ENCODE peak calls at places on chromosomes 7 and 10, in seven cellular contexts. One of them, this sample, is unnamed.

GRCh38 chr7:66374141-66374540 is 169.0 kb downstream of the TPST1 start:
- DNase-seq in cardiac fibroblast: no peak
- DNase-seq in bronchial epithelial cell: no peak
- DNase-seq in KG1: no peak
- DNase-seq in GM10248: no peak
- DNase-seq in NCI-H345: no peak
- DNase-seq in T-helper 1 cell: no peak
- DNase-seq in this sample: no peak

GRCh38 chr10:13503745-13504463 is 24.9 kb downstream of the BEND7 start:
- DNase-seq in cardiac fibroblast: peak
- DNase-seq in bronchial epithelial cell: peak
- DNase-seq in KG1: no peak
- DNase-seq in GM10248: no peak
- DNase-seq in NCI-H345: no peak
- DNase-seq in T-helper 1 cell: no peak
- DNase-seq in this sample: no peak

GRCh38 chr7:103347507-103348267 is at the start of gene PSMC2:
- DNase-seq in cardiac fibroblast: peak
- DNase-seq in bronchial epithelial cell: peak
- DNase-seq in KG1: peak
- DNase-seq in GM10248: peak
- DNase-seq in NCI-H345: peak
- DNase-seq in T-helper 1 cell: peak
- DNase-seq in this sample: peak

GRCh38 chr7:146736446-146737190 is 620.0 kb downstream of the CNTNAP2 start:
- DNase-seq in cardiac fibroblast: peak
- DNase-seq in bronchial epithelial cell: peak
- DNase-seq in KG1: no peak
- DNase-seq in GM10248: no peak
- DNase-seq in NCI-H345: no peak
- DNase-seq in T-helper 1 cell: no peak
- DNase-seq in this sample: no peak

GRCh38 chr10:122113161-122113944 is 124.4 kb downstream of the TACC2 start:
- DNase-seq in cardiac fibroblast: peak
- DNase-seq in bronchial epithelial cell: no peak
- DNase-seq in KG1: no peak
- DNase-seq in GM10248: peak
- DNase-seq in NCI-H345: no peak
- DNase-seq in T-helper 1 cell: no peak
- DNase-seq in this sample: peak

GRCh38 chr7:81004098-81004497 is 85.2 kb upstream of the SEMA3C start:
- DNase-seq in cardiac fibroblast: peak
- DNase-seq in bronchial epithelial cell: peak
- DNase-seq in KG1: no peak
- DNase-seq in GM10248: no peak
- DNase-seq in NCI-H345: no peak
- DNase-seq in T-helper 1 cell: no peak
- DNase-seq in this sample: no peak

GRCh38 chr7:33191326-33191725 is 62.0 kb downstream of the BBS9 start:
- DNase-seq in cardiac fibroblast: no peak
- DNase-seq in bronchial epithelial cell: peak
- DNase-seq in KG1: no peak
- DNase-seq in GM10248: peak
- DNase-seq in NCI-H345: peak
- DNase-seq in T-helper 1 cell: no peak
- DNase-seq in this sample: no peak

GRCh38 chr10:11757452-11757819 is 15.3 kb downstream of the ECHDC3 start:
- DNase-seq in cardiac fibroblast: peak
- DNase-seq in bronchial epithelial cell: peak
- DNase-seq in KG1: no peak
- DNase-seq in GM10248: no peak
- DNase-seq in NCI-H345: peak
- DNase-seq in T-helper 1 cell: no peak
- DNase-seq in this sample: no peak

GRCh38 chr7:22675917-22676343 is 51.1 kb upstream of the IL6 start:
- DNase-seq in cardiac fibroblast: peak
- DNase-seq in bronchial epithelial cell: no peak
- DNase-seq in KG1: no peak
- DNase-seq in GM10248: no peak
- DNase-seq in NCI-H345: no peak
- DNase-seq in T-helper 1 cell: no peak
- DNase-seq in this sample: no peak

GRCh38 chr10:70352401-70353097 is 29.9 kb downstream of the LRRC20 start:
- DNase-seq in cardiac fibroblast: no peak
- DNase-seq in bronchial epithelial cell: peak
- DNase-seq in KG1: no peak
- DNase-seq in GM10248: no peak
- DNase-seq in NCI-H345: no peak
- DNase-seq in T-helper 1 cell: no peak
- DNase-seq in this sample: no peak

GRCh38 chr10:118911361-118911760 is 118.2 kb upstream of the NANOS1 start:
- DNase-seq in cardiac fibroblast: peak
- DNase-seq in bronchial epithelial cell: peak
- DNase-seq in KG1: no peak
- DNase-seq in GM10248: no peak
- DNase-seq in NCI-H345: no peak
- DNase-seq in T-helper 1 cell: no peak
- DNase-seq in this sample: peak

GRCh38 chr10:85642421-85643170 is 724.0 kb downstream of the GRID1 start:
- DNase-seq in cardiac fibroblast: peak
- DNase-seq in bronchial epithelial cell: peak
- DNase-seq in KG1: no peak
- DNase-seq in GM10248: no peak
- DNase-seq in NCI-H345: peak
- DNase-seq in T-helper 1 cell: no peak
- DNase-seq in this sample: peak

GRCh38 chr10:90589825-90590224 is 268.0 kb downstream of the HTR7 start:
- DNase-seq in cardiac fibroblast: peak
- DNase-seq in bronchial epithelial cell: no peak
- DNase-seq in KG1: no peak
- DNase-seq in GM10248: no peak
- DNase-seq in NCI-H345: no peak
- DNase-seq in T-helper 1 cell: no peak
- DNase-seq in this sample: no peak

GRCh38 chr7:47375121-47375551 is 206.8 kb downstream of the TNS3 start:
- DNase-seq in cardiac fibroblast: peak
- DNase-seq in bronchial epithelial cell: no peak
- DNase-seq in KG1: no peak
- DNase-seq in GM10248: no peak
- DNase-seq in NCI-H345: no peak
- DNase-seq in T-helper 1 cell: no peak
- DNase-seq in this sample: no peak

GRCh38 chr10:72030762-72031543 is 57.4 kb downstream of the SPOCK2 start:
- DNase-seq in cardiac fibroblast: no peak
- DNase-seq in bronchial epithelial cell: no peak
- DNase-seq in KG1: no peak
- DNase-seq in GM10248: no peak
- DNase-seq in NCI-H345: no peak
- DNase-seq in T-helper 1 cell: no peak
- DNase-seq in this sample: no peak

GRCh38 chr7:29567174-29567573 is 3.5 kb downstream of the PRR15 start:
- DNase-seq in cardiac fibroblast: no peak
- DNase-seq in bronchial epithelial cell: no peak
- DNase-seq in KG1: no peak
- DNase-seq in GM10248: no peak
- DNase-seq in NCI-H345: no peak
- DNase-seq in T-helper 1 cell: no peak
- DNase-seq in this sample: no peak

GRCh38 chr10:61900829-61901783 is at the start of gene ARID5B:
- DNase-seq in cardiac fibroblast: peak
- DNase-seq in bronchial epithelial cell: peak
- DNase-seq in KG1: peak
- DNase-seq in GM10248: peak
- DNase-seq in NCI-H345: peak
- DNase-seq in T-helper 1 cell: peak
- DNase-seq in this sample: peak

GRCh38 chr7:28356619-28357018 is 55.7 kb upstream of the CREB5 start:
- DNase-seq in cardiac fibroblast: no peak
- DNase-seq in bronchial epithelial cell: no peak
- DNase-seq in KG1: no peak
- DNase-seq in GM10248: no peak
- DNase-seq in NCI-H345: peak
- DNase-seq in T-helper 1 cell: no peak
- DNase-seq in this sample: no peak

GRCh38 chr7:30933124-30933893 is 21.7 kb downstream of the AQP1 start:
- DNase-seq in cardiac fibroblast: no peak
- DNase-seq in bronchial epithelial cell: no peak
- DNase-seq in KG1: no peak
- DNase-seq in GM10248: peak
- DNase-seq in NCI-H345: peak
- DNase-seq in T-helper 1 cell: no peak
- DNase-seq in this sample: no peak

GRCh38 chr7:18434171-18434570 is 61.4 kb upstream of the HDAC9 start:
- DNase-seq in cardiac fibroblast: no peak
- DNase-seq in bronchial epithelial cell: no peak
- DNase-seq in KG1: no peak
- DNase-seq in GM10248: no peak
- DNase-seq in NCI-H345: no peak
- DNase-seq in T-helper 1 cell: no peak
- DNase-seq in this sample: no peak

GRCh38 chr7:102173669-102174068 is 113.0 kb upstream of the SH2B2 start:
- DNase-seq in cardiac fibroblast: no peak
- DNase-seq in bronchial epithelial cell: no peak
- DNase-seq in KG1: no peak
- DNase-seq in GM10248: no peak
- DNase-seq in NCI-H345: no peak
- DNase-seq in T-helper 1 cell: no peak
- DNase-seq in this sample: no peak

GRCh38 chr7:121488251-121488650 is 92.1 kb upstream of the FAM3C start:
- DNase-seq in cardiac fibroblast: no peak
- DNase-seq in bronchial epithelial cell: no peak
- DNase-seq in KG1: no peak
- DNase-seq in GM10248: no peak
- DNase-seq in NCI-H345: no peak
- DNase-seq in T-helper 1 cell: no peak
- DNase-seq in this sample: no peak

GRCh38 chr10:106278385-106278784 is 886.1 kb downstream of the SORCS1 start:
- DNase-seq in cardiac fibroblast: peak
- DNase-seq in bronchial epithelial cell: no peak
- DNase-seq in KG1: no peak
- DNase-seq in GM10248: no peak
- DNase-seq in NCI-H345: no peak
- DNase-seq in T-helper 1 cell: no peak
- DNase-seq in this sample: no peak

GRCh38 chr10:102452672-102453340 is 1.5 kb upstream of the C10orf95 start:
- DNase-seq in cardiac fibroblast: peak
- DNase-seq in bronchial epithelial cell: peak
- DNase-seq in KG1: no peak
- DNase-seq in GM10248: no peak
- DNase-seq in NCI-H345: no peak
- DNase-seq in T-helper 1 cell: no peak
- DNase-seq in this sample: peak

GRCh38 chr7:51970961-51971655 is 654.5 kb upstream of the COBL start:
- DNase-seq in cardiac fibroblast: no peak
- DNase-seq in bronchial epithelial cell: no peak
- DNase-seq in KG1: no peak
- DNase-seq in GM10248: no peak
- DNase-seq in NCI-H345: no peak
- DNase-seq in T-helper 1 cell: no peak
- DNase-seq in this sample: no peak

GRCh38 chr7:127251048-127251451 is 1.7 kb downstream of the GRM8 start:
- DNase-seq in cardiac fibroblast: no peak
- DNase-seq in bronchial epithelial cell: no peak
- DNase-seq in KG1: no peak
- DNase-seq in GM10248: no peak
- DNase-seq in NCI-H345: no peak
- DNase-seq in T-helper 1 cell: no peak
- DNase-seq in this sample: no peak

GRCh38 chr10:114811769-114812353 is 9.7 kb upstream of the FHIP2A start:
- DNase-seq in cardiac fibroblast: peak
- DNase-seq in bronchial epithelial cell: peak
- DNase-seq in KG1: no peak
- DNase-seq in GM10248: no peak
- DNase-seq in NCI-H345: no peak
- DNase-seq in T-helper 1 cell: no peak
- DNase-seq in this sample: no peak

GRCh38 chr7:142519077-142519789 is 230.0 kb upstream of the PRSS1 start:
- DNase-seq in cardiac fibroblast: no peak
- DNase-seq in bronchial epithelial cell: no peak
- DNase-seq in KG1: no peak
- DNase-seq in GM10248: no peak
- DNase-seq in NCI-H345: no peak
- DNase-seq in T-helper 1 cell: no peak
- DNase-seq in this sample: no peak

GRCh38 chr10:129658673-129659072 is 191.6 kb downstream of the MGMT start:
- DNase-seq in cardiac fibroblast: peak
- DNase-seq in bronchial epithelial cell: no peak
- DNase-seq in KG1: no peak
- DNase-seq in GM10248: no peak
- DNase-seq in NCI-H345: peak
- DNase-seq in T-helper 1 cell: no peak
- DNase-seq in this sample: no peak

GRCh38 chr7:131370523-131370968 is 42.9 kb downstream of the MKLN1 start:
- DNase-seq in cardiac fibroblast: peak
- DNase-seq in bronchial epithelial cell: peak
- DNase-seq in KG1: no peak
- DNase-seq in GM10248: no peak
- DNase-seq in NCI-H345: no peak
- DNase-seq in T-helper 1 cell: no peak
- DNase-seq in this sample: no peak

GRCh38 chr7:42170724-42171123 is 66.3 kb downstream of the GLI3 start:
- DNase-seq in cardiac fibroblast: peak
- DNase-seq in bronchial epithelial cell: peak
- DNase-seq in KG1: no peak
- DNase-seq in GM10248: no peak
- DNase-seq in NCI-H345: no peak
- DNase-seq in T-helper 1 cell: no peak
- DNase-seq in this sample: no peak

GRCh38 chr10:4013651-4014085 is 228.7 kb upstream of the KLF6 start:
- DNase-seq in cardiac fibroblast: no peak
- DNase-seq in bronchial epithelial cell: no peak
- DNase-seq in KG1: no peak
- DNase-seq in GM10248: peak
- DNase-seq in NCI-H345: peak
- DNase-seq in T-helper 1 cell: no peak
- DNase-seq in this sample: no peak

GRCh38 chr7:151705744-151706567 is 171.0 kb downstream of the PRKAG2 start:
- DNase-seq in cardiac fibroblast: peak
- DNase-seq in bronchial epithelial cell: peak
- DNase-seq in KG1: no peak
- DNase-seq in GM10248: peak
- DNase-seq in NCI-H345: no peak
- DNase-seq in T-helper 1 cell: no peak
- DNase-seq in this sample: peak

GRCh38 chr10:90138844-90139243 is 437.5 kb downstream of the KIF20B start:
- DNase-seq in cardiac fibroblast: peak
- DNase-seq in bronchial epithelial cell: peak
- DNase-seq in KG1: no peak
- DNase-seq in GM10248: no peak
- DNase-seq in NCI-H345: no peak
- DNase-seq in T-helper 1 cell: no peak
- DNase-seq in this sample: no peak

GRCh38 chr10:70786799-70787415 is 1.7 kb upstream of the TBATA start:
- DNase-seq in cardiac fibroblast: peak
- DNase-seq in bronchial epithelial cell: peak
- DNase-seq in KG1: no peak
- DNase-seq in GM10248: no peak
- DNase-seq in NCI-H345: no peak
- DNase-seq in T-helper 1 cell: no peak
- DNase-seq in this sample: no peak

GRCh38 chr10:72170733-72171132 is 45.1 kb upstream of the ANAPC16 start:
- DNase-seq in cardiac fibroblast: no peak
- DNase-seq in bronchial epithelial cell: no peak
- DNase-seq in KG1: no peak
- DNase-seq in GM10248: no peak
- DNase-seq in NCI-H345: no peak
- DNase-seq in T-helper 1 cell: no peak
- DNase-seq in this sample: no peak

This sample was measured in HCT116.